ENCODE peak calls at places on chromosome 4, in seven cellular contexts. U is skeletal muscle cell, A is iPS DF 6.9, L is AG09309, D is ovary, M is body of pancreas, E is PC-9. K is an unnamed sample.

GRCh38 chr4:5722328-5722727 is 11.3 kb downstream of the EVC start:
- DNase-seq in U (no peak), A (no peak), L (no peak), D (no peak), M (peak), E (no peak), K (no peak)

GRCh38 chr4:87567191-87567590 is 38.0 kb upstream of the SPARCL1 start:
- DNase-seq in U (no peak), A (no peak), L (no peak), D (no peak), M (no peak), E (no peak), K (no peak)

GRCh38 chr4:21884615-21885014 is 64.0 kb downstream of the KCNIP4 start:
- DNase-seq in U (no peak), A (no peak), L (no peak), D (no peak), M (no peak), E (no peak), K (no peak)

GRCh38 chr4:159867673-159868072 is 764.8 kb downstream of the RAPGEF2 start:
- DNase-seq in U (no peak), A (no peak), L (no peak), D (no peak), M (no peak), E (no peak), K (no peak)

GRCh38 chr4:48602763-48603162 is 112.7 kb downstream of the ZAR1 start:
- DNase-seq in U (no peak), A (no peak), L (no peak), D (no peak), M (no peak), E (peak), K (no peak)

GRCh38 chr4:185881427-185881826 is 69.4 kb upstream of the SORBS2 start:
- DNase-seq in U (no peak), A (no peak), L (no peak), D (no peak), M (no peak), E (no peak), K (no peak)

GRCh38 chr4:186563761-186564160 is 8.4 kb upstream of the MTNR1A start:
- DNase-seq in U (no peak), A (no peak), L (no peak), D (no peak), M (no peak), E (no peak), K (no peak)

GRCh38 chr4:6205584-6205965 is 5.2 kb upstream of the JAKMIP1 start:
- DNase-seq in U (no peak), A (no peak), L (no peak), D (no peak), M (no peak), E (no peak), K (no peak)

GRCh38 chr4:177573487-177573886 is 131.2 kb upstream of the AGA start:
- DNase-seq in U (peak), A (no peak), L (peak), D (no peak), M (no peak), E (peak), K (no peak)

GRCh38 chr4:144782345-144782744 is 136.4 kb downstream of the HHIP start:
- DNase-seq in U (no peak), A (no peak), L (no peak), D (no peak), M (no peak), E (no peak), K (no peak)

GRCh38 chr4:12724520-12724919 is 759.6 kb downstream of the RAB28 start:
- DNase-seq in U (no peak), A (no peak), L (no peak), D (no peak), M (no peak), E (no peak), K (no peak)

GRCh38 chr4:31442236-31442635 is 722.1 kb downstream of the PCDH7 start:
- DNase-seq in U (no peak), A (no peak), L (no peak), D (no peak), M (no peak), E (no peak), K (no peak)

GRCh38 chr4:27790911-27791310 is 930.3 kb downstream of the STIM2 start:
- DNase-seq in U (peak), A (no peak), L (no peak), D (no peak), M (no peak), E (no peak), K (no peak)

GRCh38 chr4:118751634-118752293 is 66.6 kb downstream of the METTL14 start:
- DNase-seq in U (no peak), A (no peak), L (no peak), D (no peak), M (no peak), E (no peak), K (no peak)

GRCh38 chr4:74794341-74794801 is at the start of gene BTC:
- DNase-seq in U (no peak), A (no peak), L (no peak), D (peak), M (peak), E (peak), K (peak)

GRCh38 chr4:7777871-7778523 is 161.7 kb downstream of the AFAP1 start:
- DNase-seq in U (no peak), A (no peak), L (no peak), D (peak), M (no peak), E (peak), K (no peak)

GRCh38 chr4:26273308-26273980 is 47.4 kb upstream of the RBPJ start:
- DNase-seq in U (no peak), A (no peak), L (no peak), D (peak), M (peak), E (no peak), K (peak)

GRCh38 chr4:2805712-2806391 is 13.0 kb downstream of the SH3BP2 start:
- DNase-seq in U (no peak), A (no peak), L (no peak), D (peak), M (peak), E (peak), K (peak)

GRCh38 chr4:187027231-187027760 is 303.6 kb upstream of the FAT1 start:
- DNase-seq in U (peak), A (no peak), L (no peak), D (no peak), M (no peak), E (no peak), K (no peak)

GRCh38 chr4:122796801-122797404 is 29.7 kb upstream of the FGF2 start:
- DNase-seq in U (no peak), A (peak), L (no peak), D (no peak), M (no peak), E (no peak), K (no peak)

GRCh38 chr4:16715482-16715881 is 183.0 kb downstream of the LDB2 start:
- DNase-seq in U (no peak), A (no peak), L (no peak), D (no peak), M (no peak), E (no peak), K (no peak)

GRCh38 chr4:12203945-12204344 is 775.3 kb upstream of the HS3ST1 start:
- DNase-seq in U (no peak), A (no peak), L (no peak), D (no peak), M (no peak), E (no peak), K (no peak)

GRCh38 chr4:106032851-106033286 is 137.6 kb downstream of the NPNT start:
- DNase-seq in U (peak), A (no peak), L (no peak), D (no peak), M (no peak), E (no peak), K (no peak)

GRCh38 chr4:186260117-186260503 is 5.9 kb upstream of the F11 start:
- DNase-seq in U (no peak), A (no peak), L (no peak), D (no peak), M (peak), E (no peak), K (no peak)

GRCh38 chr4:14415146-14415545 is 587.1 kb upstream of the CPEB2 start:
- DNase-seq in U (no peak), A (no peak), L (no peak), D (no peak), M (no peak), E (no peak), K (no peak)

GRCh38 chr4:96525901-96526300 is 686.0 kb downstream of the PDHA2 start:
- DNase-seq in U (no peak), A (no peak), L (no peak), D (no peak), M (no peak), E (no peak), K (no peak)

GRCh38 chr4:2432991-2433530 is 14.3 kb downstream of the CFAP99 start:
- DNase-seq in U (no peak), A (no peak), L (peak), D (no peak), M (no peak), E (no peak), K (no peak)

GRCh38 chr4:94803181-94803580 is 45.4 kb downstream of the BMPR1B start:
- DNase-seq in U (no peak), A (no peak), L (no peak), D (no peak), M (no peak), E (no peak), K (no peak)

GRCh38 chr4:37953620-37954325 is 6.4 kb upstream of the PTTG2 start:
- DNase-seq in U (peak), A (no peak), L (no peak), D (no peak), M (no peak), E (no peak), K (no peak)

GRCh38 chr4:112646632-112647537 is 9.9 kb downstream of the LARP7 start:
- DNase-seq in U (no peak), A (no peak), L (no peak), D (no peak), M (no peak), E (no peak), K (no peak)

GRCh38 chr4:112648263-112649054 is 11.5 kb downstream of the LARP7 start:
- DNase-seq in U (no peak), A (peak), L (no peak), D (no peak), M (no peak), E (no peak), K (no peak)

GRCh38 chr4:112649055-112649408 is 12.1 kb downstream of the LARP7 start:
- DNase-seq in U (no peak), A (no peak), L (no peak), D (no peak), M (no peak), E (no peak), K (no peak)

GRCh38 chr4:112645541-112646329 is 8.8 kb downstream of the LARP7 start:
- DNase-seq in U (no peak), A (peak), L (no peak), D (no peak), M (no peak), E (no peak), K (no peak)

DNA sequence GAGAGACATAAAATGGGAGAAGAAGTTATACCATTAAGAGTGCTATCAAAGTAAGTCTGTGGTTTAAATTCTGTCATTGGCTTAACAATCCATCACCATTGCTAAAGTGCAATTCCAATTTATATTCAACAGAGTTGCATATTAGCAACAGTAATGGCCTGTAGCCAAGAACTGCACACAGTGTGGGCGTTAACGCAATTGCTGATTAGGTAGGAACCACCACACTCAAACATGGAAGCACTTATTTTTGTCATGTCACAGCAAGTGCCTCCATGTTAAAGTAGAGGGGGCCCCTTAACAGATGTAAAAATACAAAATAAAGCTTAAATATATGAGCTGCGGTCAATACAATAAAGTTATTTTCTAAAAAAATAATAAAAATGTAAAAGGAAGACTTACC is 10.8 kb downstream of the LARP7 start:
- DNase-seq in U (no peak), A (no peak), L (no peak), D (no peak), M (no peak), E (no peak), K (no peak)
- H3K4me3 ChIP-seq in U (no peak), A (peak), L (no peak), D (no peak), M (no peak), E (no peak), K (no peak)

DNA sequence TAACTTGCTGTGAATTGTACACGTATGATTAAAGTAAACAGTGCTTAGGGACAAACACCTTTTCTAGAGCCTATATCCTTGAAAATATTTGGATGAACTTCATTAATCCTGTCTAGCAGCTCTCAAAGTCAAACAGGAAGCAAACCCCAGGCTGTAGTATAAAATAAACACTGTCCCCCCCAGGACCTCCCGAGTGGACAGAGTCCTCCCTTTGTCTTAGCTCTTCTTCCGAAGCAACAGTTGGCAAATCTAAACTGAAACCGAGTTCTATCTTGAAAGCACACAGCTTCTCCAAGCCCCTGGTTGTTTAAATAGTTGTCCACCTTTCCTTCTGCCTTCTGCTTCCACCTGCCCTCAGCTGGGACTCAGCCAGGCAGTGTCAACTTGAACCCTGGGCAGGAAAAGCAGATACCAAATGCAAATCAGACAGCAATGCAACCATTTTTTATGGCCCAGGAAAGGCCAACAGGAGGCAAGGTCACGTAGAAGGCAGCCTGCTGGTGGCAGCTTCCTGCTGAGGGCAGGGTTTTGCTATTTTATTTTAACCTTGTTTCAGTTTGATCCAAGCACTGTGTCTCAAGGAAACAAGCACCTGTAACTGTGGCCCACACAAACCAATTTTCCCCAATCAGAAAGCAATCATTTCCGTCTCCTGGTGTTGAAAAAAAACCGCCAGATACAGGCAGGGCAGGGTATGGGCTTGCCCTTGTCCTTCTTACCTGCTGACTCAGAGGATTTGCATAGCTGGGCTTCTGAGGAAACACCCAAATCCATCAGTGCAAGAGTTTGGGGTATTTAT is 110.3 kb upstream of the KIT start:
- DNase-seq in U (no peak), A (no peak), L (no peak), D (no peak), M (no peak), E (no peak), K (no peak)
- H3K4me3 ChIP-seq in U (no peak), A (no peak), L (no peak), D (no peak), M (no peak), E (no peak), K (no peak)

GRCh38 chr4:173520921-173521473 is 9.0 kb downstream of the HAND2 start:
- DNase-seq in U (no peak), A (no peak), L (no peak), D (peak), M (no peak), E (no peak), K (no peak)

GRCh38 chr4:173518419-173519102 is 11.5 kb downstream of the HAND2 start:
- DNase-seq in U (no peak), A (no peak), L (no peak), D (peak), M (no peak), E (no peak), K (no peak)

GRCh38 chr4:173517781-173518371 is 12.2 kb downstream of the HAND2 start:
- DNase-seq in U (no peak), A (no peak), L (no peak), D (no peak), M (no peak), E (no peak), K (no peak)

GRCh38 chr4:173521474-173522159 is 8.4 kb downstream of the HAND2 start:
- DNase-seq in U (no peak), A (no peak), L (no peak), D (peak), M (no peak), E (no peak), K (no peak)

GRCh38 chr4:173519130-173520101 is 10.6 kb downstream of the HAND2 start:
- DNase-seq in U (no peak), A (no peak), L (no peak), D (peak), M (no peak), E (no peak), K (no peak)
- H3K4me3 ChIP-seq in U (no peak), A (no peak), L (no peak), D (peak), M (no peak), E (no peak), K (no peak)

GRCh38 chr4:139815646-139816601 is 150.3 kb downstream of the MGST2 start:
- DNase-seq in U (peak), A (no peak), L (peak), D (peak), M (peak), E (no peak), K (no peak)

GRCh38 chr4:139817657-139818452 is 152.2 kb downstream of the MGST2 start:
- DNase-seq in U (no peak), A (no peak), L (no peak), D (peak), M (no peak), E (no peak), K (no peak)

GRCh38 chr4:139819082-139819481 is 153.5 kb downstream of the MGST2 start:
- DNase-seq in U (no peak), A (no peak), L (no peak), D (no peak), M (no peak), E (no peak), K (no peak)

GRCh38 chr4:139814285-139815015 is 148.8 kb downstream of the MGST2 start:
- DNase-seq in U (no peak), A (no peak), L (no peak), D (no peak), M (no peak), E (no peak), K (peak)

DNA sequence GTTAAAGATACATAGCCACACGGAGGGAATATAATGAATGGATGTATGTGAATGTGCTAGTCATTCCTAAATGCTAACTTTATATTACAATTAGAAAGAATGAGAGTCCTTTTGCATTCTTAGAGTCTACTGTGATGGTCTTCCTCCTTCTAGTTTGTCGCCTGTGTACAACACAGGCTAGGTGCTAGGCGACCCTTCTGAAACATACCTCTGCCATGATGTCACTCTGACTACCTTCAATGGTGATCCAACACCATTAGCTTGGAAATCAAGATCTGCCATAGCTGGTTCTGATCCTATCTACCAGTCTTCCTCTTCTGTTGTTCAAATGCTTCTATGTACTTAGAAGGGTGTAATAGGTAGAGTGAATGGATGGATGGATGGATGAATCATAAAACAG is 151.2 kb downstream of the MGST2 start:
- DNase-seq in U (no peak), A (no peak), L (no peak), D (no peak), M (no peak), E (no peak), K (no peak)
- H3K4me3 ChIP-seq in U (no peak), A (no peak), L (no peak), D (no peak), M (no peak), E (no peak), K (no peak)

GRCh38 chr4:179626687-179627086 is 2184.4 kb upstream of the AGA start:
- DNase-seq in U (no peak), A (no peak), L (no peak), D (no peak), M (no peak), E (no peak), K (no peak)

GRCh38 chr4:179625391-179625790 is 2183.2 kb upstream of the AGA start:
- DNase-seq in U (peak), A (no peak), L (no peak), D (no peak), M (no peak), E (no peak), K (no peak)

DNA sequence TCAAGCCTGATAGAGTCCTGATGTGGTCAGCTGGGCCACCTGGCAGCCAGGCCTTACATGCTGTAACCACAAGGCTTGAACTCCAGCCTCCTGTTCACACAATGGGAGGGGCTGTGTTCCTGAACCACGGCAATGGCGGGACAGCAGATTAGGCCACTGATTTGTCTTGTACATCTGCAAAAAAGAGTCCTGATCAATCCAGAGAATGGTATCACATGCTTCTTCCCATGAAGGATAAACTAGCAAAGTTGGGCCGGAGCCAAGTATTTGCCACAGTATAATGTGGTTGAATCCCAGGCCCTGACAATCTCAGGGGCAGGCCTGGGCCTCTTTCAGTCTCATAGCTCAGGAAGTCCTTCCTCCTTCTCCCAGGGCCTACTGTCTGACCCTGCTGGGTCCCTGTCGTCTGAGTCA is 2182.5 kb upstream of the AGA start:
- DNase-seq in U (peak), A (no peak), L (no peak), D (no peak), M (peak), E (peak), K (no peak)
- H3K4me3 ChIP-seq in U (no peak), A (no peak), L (no peak), D (no peak), M (no peak), E (no peak), K (no peak)

DNA sequence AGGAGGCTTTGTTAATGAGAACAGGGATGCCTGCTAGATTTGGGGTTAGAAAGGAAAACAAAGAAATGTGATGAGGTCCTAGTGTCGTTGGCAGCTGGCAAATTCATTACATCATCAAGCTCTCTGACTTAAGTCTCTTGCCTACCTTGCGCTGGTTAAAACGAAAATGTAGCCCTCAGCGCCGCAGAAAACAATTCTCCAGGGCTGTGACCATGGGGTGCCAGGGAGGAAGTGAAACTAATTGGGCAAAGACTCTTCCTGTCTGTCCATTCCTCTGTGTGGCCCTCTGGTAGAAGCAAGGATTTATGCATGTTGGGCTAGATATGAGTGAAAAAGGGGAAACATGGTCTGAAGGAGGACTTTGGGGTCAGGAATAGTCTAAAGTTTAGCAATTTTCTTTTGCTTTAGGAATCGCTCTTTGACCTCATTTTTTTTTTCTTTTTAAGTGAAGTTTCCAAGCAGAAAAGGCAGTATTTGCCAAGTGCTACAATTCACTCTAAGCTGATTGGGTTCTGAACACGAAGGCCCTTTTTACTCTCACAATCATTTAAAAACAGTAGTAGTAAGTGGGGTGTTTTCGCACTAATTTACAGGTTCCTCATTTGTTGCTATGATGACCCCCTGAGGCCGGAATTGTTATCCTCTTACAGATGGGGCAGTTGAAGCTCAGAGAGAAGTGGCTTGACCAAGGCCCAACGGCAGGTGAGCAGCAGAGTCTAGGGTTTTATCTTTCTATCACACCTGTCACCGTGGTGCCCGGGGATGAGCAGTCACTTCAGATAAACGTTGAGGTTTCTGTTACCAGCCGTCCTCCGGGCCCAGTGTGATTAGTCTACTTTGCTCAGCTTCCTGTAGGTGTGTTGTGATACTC is 27.3 kb upstream of the CHRNA9 start:
- DNase-seq in U (no peak), A (no peak), L (no peak), D (no peak), M (peak), E (no peak), K (no peak)
- H3K4me3 ChIP-seq in U (no peak), A (no peak), L (no peak), D (no peak), M (no peak), E (no peak), K (no peak)